ENCODE peak calls at places on chromosomes 2 and 18, in ten cellular contexts. J is ovary, C is body of pancreas, G is heart right ventricle, T is hepatocyte, O is right lobe of liver, R is epithelial cell of prostate, Y is RWPE1, W is small intestine, B is sigmoid colon. M is an unnamed sample.

GRCh38 chr2:182248362-182248761 is 178.5 kb downstream of the PDE1A start:
- DNase-seq in J (no peak), C (no peak), G (peak), T (no peak), O (no peak), R (no peak), Y (no peak), W (no peak), B (no peak), M (no peak)

GRCh38 chr2:237130562-237131421 is 45.1 kb downstream of the COPS8 start:
- DNase-seq in J (no peak), C (no peak), G (no peak), T (no peak), O (no peak), R (no peak), Y (no peak), W (no peak), B (no peak), M (no peak)

GRCh38 chr2:50645346-50645745 is 386.6 kb downstream of the NRXN1 start:
- DNase-seq in J (no peak), C (no peak), G (no peak), T (no peak), O (no peak), R (no peak), Y (no peak), W (no peak), B (no peak), M (no peak)

GRCh38 chr2:150125708-150126107 is 361.8 kb downstream of the RND3 start:
- DNase-seq in J (no peak), C (peak), G (no peak), T (peak), O (peak), R (no peak), Y (no peak), W (no peak), B (no peak), M (no peak)

GRCh38 chr18:79497638-79498081 is 101.9 kb downstream of the NFATC1 start:
- DNase-seq in J (peak), C (no peak), G (no peak), T (no peak), O (no peak), R (no peak), Y (no peak), W (no peak), B (no peak), M (no peak)

GRCh38 chr18:59744271-59744721 is 47.1 kb upstream of the CCBE1 start:
- DNase-seq in J (no peak), C (no peak), G (no peak), T (no peak), O (no peak), R (peak), Y (peak), W (no peak), B (no peak), M (no peak)

GRCh38 chr2:187519419-187520120 is 34.7 kb downstream of the TFPI start:
- DNase-seq in J (no peak), C (no peak), G (no peak), T (no peak), O (no peak), R (no peak), Y (no peak), W (no peak), B (no peak), M (no peak)

GRCh38 chr2:69770193-69770702 is 28.3 kb downstream of the ANXA4 start:
- DNase-seq in J (no peak), C (no peak), G (peak), T (peak), O (no peak), R (peak), Y (peak), W (peak), B (no peak), M (no peak)

GRCh38 chr2:17416891-17417391 is 101.3 kb downstream of the RAD51AP2 start:
- DNase-seq in J (no peak), C (no peak), G (no peak), T (no peak), O (no peak), R (peak), Y (peak), W (no peak), B (no peak), M (no peak)

GRCh38 chr2:6772366-6772710 is 93.4 kb downstream of the CMPK2 start:
- DNase-seq in J (no peak), C (no peak), G (no peak), T (peak), O (no peak), R (no peak), Y (no peak), W (no peak), B (no peak), M (no peak)

GRCh38 chr2:118913805-118914645 is 28.0 kb upstream of the MARCO start:
- DNase-seq in J (no peak), C (no peak), G (no peak), T (no peak), O (no peak), R (peak), Y (peak), W (no peak), B (no peak), M (no peak)

GRCh38 chr18:80246656-80247402 is 485 bp downstream of the PARD6G start:
- DNase-seq in J (peak), C (peak), G (no peak), T (peak), O (peak), R (no peak), Y (peak), W (peak), B (no peak), M (no peak)

GRCh38 chr18:11654736-11655604 is 34.1 kb upstream of the GNAL start:
- DNase-seq in J (peak), C (peak), G (peak), T (peak), O (no peak), R (no peak), Y (peak), W (peak), B (no peak), M (no peak)

GRCh38 chr2:225463449-225463848 is 63.9 kb downstream of the NYAP2 start:
- DNase-seq in J (no peak), C (no peak), G (no peak), T (no peak), O (no peak), R (no peak), Y (no peak), W (no peak), B (no peak), M (no peak)

GRCh38 chr18:76252880-76253279 is 242.2 kb downstream of the ZNF516 start:
- DNase-seq in J (no peak), C (no peak), G (no peak), T (no peak), O (no peak), R (no peak), Y (no peak), W (no peak), B (no peak), M (no peak)

GRCh38 chr18:64202229-64202835 is 53.4 kb upstream of the LINC00305 start:
- DNase-seq in J (no peak), C (no peak), G (no peak), T (peak), O (no peak), R (no peak), Y (no peak), W (no peak), B (no peak), M (no peak)

GRCh38 chr2:173651891-173652290 is 297.2 kb downstream of the CDCA7 start:
- DNase-seq in J (no peak), C (no peak), G (no peak), T (no peak), O (no peak), R (no peak), Y (no peak), W (no peak), B (no peak), M (no peak)

GRCh38 chr2:197174539-197175094 is 136.0 kb downstream of the ANKRD44 start:
- DNase-seq in J (no peak), C (peak), G (no peak), T (peak), O (no peak), R (no peak), Y (no peak), W (peak), B (no peak), M (no peak)

GRCh38 chr2:240397924-240398611 is 37.4 kb upstream of the GPC1 start:
- DNase-seq in J (no peak), C (no peak), G (no peak), T (no peak), O (no peak), R (no peak), Y (no peak), W (no peak), B (peak), M (no peak)

GRCh38 chr2:219060821-219061791 is at the start of gene IHH:
- DNase-seq in J (no peak), C (peak), G (no peak), T (peak), O (peak), R (no peak), Y (no peak), W (peak), B (no peak), M (no peak)

GRCh38 chr2:171626949-171627348 is 60.3 kb upstream of the DYNC1I2 start:
- DNase-seq in J (no peak), C (no peak), G (no peak), T (no peak), O (no peak), R (no peak), Y (no peak), W (no peak), B (no peak), M (no peak)

GRCh38 chr2:234286118-234286598 is 210.7 kb downstream of the ARL4C start:
- DNase-seq in J (no peak), C (no peak), G (no peak), T (no peak), O (no peak), R (no peak), Y (no peak), W (no peak), B (no peak), M (no peak)

GRCh38 chr2:31956299-31956698 is 54.5 kb downstream of the MEMO1 start:
- DNase-seq in J (no peak), C (no peak), G (no peak), T (no peak), O (no peak), R (no peak), Y (no peak), W (no peak), B (no peak), M (no peak)

GRCh38 chr2:218202266-218202665 is 14.7 kb upstream of the ARPC2 start:
- DNase-seq in J (no peak), C (no peak), G (no peak), T (no peak), O (no peak), R (no peak), Y (no peak), W (no peak), B (no peak), M (no peak)

GRCh38 chr2:43648979-43649701 is 12.1 kb downstream of the PLEKHH2 start:
- DNase-seq in J (no peak), C (no peak), G (no peak), T (no peak), O (no peak), R (no peak), Y (no peak), W (no peak), B (no peak), M (no peak)

GRCh38 chr2:164840930-164841718 is 499 bp downstream of the COBLL1 start:
- DNase-seq in J (peak), C (peak), G (peak), T (peak), O (peak), R (no peak), Y (peak), W (peak), B (peak), M (no peak)

GRCh38 chr2:186718122-186718521 is 24.3 kb downstream of the FAM171B start:
- DNase-seq in J (no peak), C (no peak), G (no peak), T (no peak), O (no peak), R (no peak), Y (no peak), W (no peak), B (no peak), M (no peak)

GRCh38 chr2:45259144-45259543 is 249.9 kb upstream of the SIX2 start:
- DNase-seq in J (no peak), C (no peak), G (no peak), T (no peak), O (no peak), R (no peak), Y (no peak), W (no peak), B (no peak), M (no peak)

GRCh38 chr2:151973013-151973900 is 125.6 kb downstream of the CACNB4 start:
- DNase-seq in J (no peak), C (no peak), G (no peak), T (no peak), O (no peak), R (no peak), Y (no peak), W (no peak), B (no peak), M (no peak)

GRCh38 chr2:218569661-218570500 is 1.2 kb downstream of the CNOT9 start:
- DNase-seq in J (no peak), C (peak), G (no peak), T (peak), O (no peak), R (no peak), Y (peak), W (peak), B (no peak), M (no peak)

GRCh38 chr2:72143441-72144356 is 4.0 kb downstream of the CYP26B1 start:
- DNase-seq in J (no peak), C (no peak), G (no peak), T (no peak), O (peak), R (no peak), Y (no peak), W (no peak), B (peak), M (no peak)

GRCh38 chr2:96802281-96802595 is 13.8 kb upstream of the CNNM3 start:
- DNase-seq in J (no peak), C (no peak), G (no peak), T (no peak), O (no peak), R (no peak), Y (no peak), W (no peak), B (peak), M (no peak)

GRCh38 chr2:188798159-188798558 is 176.0 kb upstream of the COL3A1 start:
- DNase-seq in J (no peak), C (no peak), G (no peak), T (peak), O (no peak), R (no peak), Y (no peak), W (no peak), B (no peak), M (no peak)

GRCh38 chr18:58195278-58195721 is 151.3 kb downstream of the NEDD4L start:
- DNase-seq in J (peak), C (peak), G (no peak), T (peak), O (peak), R (no peak), Y (peak), W (peak), B (peak), M (peak)

GRCh38 chr2:2018713-2019410 is 274.5 kb upstream of the PXDN start:
- DNase-seq in J (no peak), C (no peak), G (no peak), T (no peak), O (no peak), R (no peak), Y (no peak), W (no peak), B (no peak), M (no peak)

GRCh38 chr18:13216732-13217465 is 1.7 kb upstream of the LDLRAD4 start:
- DNase-seq in J (peak), C (peak), G (peak), T (peak), O (peak), R (no peak), Y (no peak), W (peak), B (peak), M (peak)

GRCh38 chr2:176096243-176096985 is 3.2 kb upstream of the HOXD12 start:
- DNase-seq in J (no peak), C (no peak), G (no peak), T (no peak), O (no peak), R (no peak), Y (no peak), W (peak), B (no peak), M (no peak)
- H3K27ac ChIP-seq in J (no peak), C (no peak), G (no peak), T (peak), O (no peak), R (peak), Y (no peak), W (no peak), B (peak), M (no peak)

GRCh38 chr18:49527631-49528327 is 34.1 kb upstream of the LIPG start:
- DNase-seq in J (no peak), C (no peak), G (no peak), T (no peak), O (no peak), R (no peak), Y (no peak), W (no peak), B (no peak), M (no peak)
- H3K27ac ChIP-seq in J (no peak), C (no peak), G (no peak), T (no peak), O (no peak), R (no peak), Y (no peak), W (no peak), B (no peak), M (no peak)

DNA sequence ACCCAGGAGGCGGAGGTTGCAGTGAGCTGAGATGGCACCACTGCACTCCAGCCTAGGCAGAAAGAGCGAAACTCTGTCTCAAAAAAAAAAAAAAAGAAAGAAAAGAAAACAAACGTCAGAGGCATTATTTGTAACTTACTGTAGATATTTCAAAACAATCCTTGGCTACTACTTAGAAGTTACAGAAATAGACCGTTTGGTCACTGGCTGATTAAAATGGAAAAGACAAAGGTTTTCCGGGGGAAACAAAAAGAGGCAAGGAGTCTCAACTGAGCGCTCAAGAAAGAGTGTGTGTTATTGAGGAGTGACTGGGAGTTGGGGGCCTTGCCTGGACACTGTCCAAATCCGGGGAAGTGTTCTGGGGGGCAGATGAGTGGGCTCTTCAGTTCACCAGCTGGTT is 47.6 kb downstream of the TEX44 start:
- DNase-seq in J (no peak), C (no peak), G (peak), T (no peak), O (no peak), R (no peak), Y (no peak), W (no peak), B (no peak), M (no peak)
- H3K27ac ChIP-seq in J (peak), C (no peak), G (peak), T (no peak), O (no peak), R (no peak), Y (peak), W (no peak), B (peak), M (no peak)

GRCh38 chr2:24451805-24452498 is 39.1 kb upstream of the NCOA1 start:
- DNase-seq in J (no peak), C (no peak), G (no peak), T (no peak), O (no peak), R (no peak), Y (no peak), W (no peak), B (no peak), M (no peak)
- H3K27ac ChIP-seq in J (no peak), C (no peak), G (no peak), T (no peak), O (no peak), R (no peak), Y (no peak), W (no peak), B (no peak), M (no peak)

GRCh38 chr2:199464614-199465352 is 7.0 kb upstream of the SATB2 start:
- DNase-seq in J (no peak), C (no peak), G (no peak), T (no peak), O (no peak), R (no peak), Y (no peak), W (no peak), B (no peak), M (no peak)

GRCh38 chr2:199463708-199464613 is 6.2 kb upstream of the SATB2 start:
- DNase-seq in J (no peak), C (no peak), G (no peak), T (peak), O (peak), R (no peak), Y (no peak), W (no peak), B (no peak), M (no peak)

GRCh38 chr2:199462167-199462976 is 4.6 kb upstream of the SATB2 start:
- DNase-seq in J (no peak), C (no peak), G (no peak), T (no peak), O (no peak), R (no peak), Y (no peak), W (no peak), B (no peak), M (no peak)

GRCh38 chr2:199461455-199462166 is 3.9 kb upstream of the SATB2 start:
- DNase-seq in J (no peak), C (no peak), G (no peak), T (no peak), O (no peak), R (no peak), Y (no peak), W (no peak), B (no peak), M (no peak)

GRCh38 chr2:199463000-199463692 is 5.4 kb upstream of the SATB2 start:
- DNase-seq in J (no peak), C (peak), G (peak), T (peak), O (peak), R (no peak), Y (peak), W (peak), B (peak), M (no peak)
- H3K27ac ChIP-seq in J (no peak), C (no peak), G (no peak), T (no peak), O (no peak), R (no peak), Y (peak), W (no peak), B (no peak), M (no peak)

GRCh38 chr18:34991152-34991551 is 50.1 kb upstream of the MAPRE2 start:
- DNase-seq in J (no peak), C (no peak), G (no peak), T (no peak), O (no peak), R (no peak), Y (no peak), W (no peak), B (no peak), M (no peak)

GRCh38 chr18:34985963-34986362 is 55.2 kb upstream of the MAPRE2 start:
- DNase-seq in J (no peak), C (no peak), G (no peak), T (no peak), O (no peak), R (no peak), Y (no peak), W (no peak), B (no peak), M (no peak)

GRCh38 chr18:34993289-34993688 is 47.9 kb upstream of the MAPRE2 start:
- DNase-seq in J (no peak), C (no peak), G (no peak), T (no peak), O (no peak), R (no peak), Y (no peak), W (no peak), B (no peak), M (no peak)

GRCh38 chr18:34991561-34991960 is 49.7 kb upstream of the MAPRE2 start:
- DNase-seq in J (no peak), C (no peak), G (no peak), T (no peak), O (no peak), R (no peak), Y (no peak), W (no peak), B (no peak), M (no peak)

GRCh38 chr18:34990571-34990970 is 50.6 kb upstream of the MAPRE2 start:
- DNase-seq in J (no peak), C (no peak), G (no peak), T (no peak), O (no peak), R (no peak), Y (no peak), W (no peak), B (no peak), M (no peak)
- H3K27ac ChIP-seq in J (no peak), C (no peak), G (peak), T (no peak), O (no peak), R (no peak), Y (no peak), W (no peak), B (no peak), M (no peak)